ENCODE peak calls at places on chromosomes 16 and 17, in six cellular contexts. K is A549, E is upper lobe of left lung, T is GM12878, V is K562, S is HepG2. B is an unnamed sample.

GRCh38 chr16:11329080-11329491 is 16.2 kb upstream of the RMI2 start:
- ATAC-seq in K (peak; percentile 48), E (no peak), T (peak; percentile 45), V (no peak), S (no peak), B (no peak)

GRCh38 chr17:8837438-8838075 is 29.9 kb downstream of the PIK3R6 start:
- ATAC-seq in K (no peak), E (no peak), T (no peak), V (no peak), S (peak; percentile 41), B (no peak)

GRCh38 chr16:72829846-72830620 is 217.9 kb downstream of the ZFHX3 start:
- ATAC-seq in K (no peak), E (no peak), T (no peak), V (no peak), S (no peak), B (no peak)

GRCh38 chr16:14373406-14373805 is 256.7 kb downstream of the PARN start:
- ATAC-seq in K (no peak), E (no peak), T (no peak), V (no peak), S (no peak), B (no peak)

GRCh38 chr16:90047714-90048346 is 28.6 kb upstream of the DBNDD1 start:
- ATAC-seq in K (peak; percentile 22), E (no peak), T (no peak), V (peak; percentile 74), S (no peak), B (peak; percentile 15)

GRCh38 chr17:562174-562573 is 152.5 kb downstream of the VPS53 start:
- ATAC-seq in K (no peak), E (no peak), T (no peak), V (no peak), S (no peak), B (no peak)

GRCh38 chr17:81428121-81428515 is 32.9 kb downstream of the BAHCC1 start:
- ATAC-seq in K (peak; percentile 3), E (no peak), T (peak; percentile 47), V (no peak), S (no peak), B (no peak)

GRCh38 chr17:82889496-82890338 is 49.9 kb upstream of the ZNF750 start:
- ATAC-seq in K (no peak), E (peak; percentile 80), T (no peak), V (no peak), S (peak; percentile 70), B (no peak)

GRCh38 chr17:17897442-17897841 is 60.7 kb upstream of the SREBF1 start:
- ATAC-seq in K (no peak), E (no peak), T (peak; percentile 78), V (no peak), S (no peak), B (no peak)

DNA sequence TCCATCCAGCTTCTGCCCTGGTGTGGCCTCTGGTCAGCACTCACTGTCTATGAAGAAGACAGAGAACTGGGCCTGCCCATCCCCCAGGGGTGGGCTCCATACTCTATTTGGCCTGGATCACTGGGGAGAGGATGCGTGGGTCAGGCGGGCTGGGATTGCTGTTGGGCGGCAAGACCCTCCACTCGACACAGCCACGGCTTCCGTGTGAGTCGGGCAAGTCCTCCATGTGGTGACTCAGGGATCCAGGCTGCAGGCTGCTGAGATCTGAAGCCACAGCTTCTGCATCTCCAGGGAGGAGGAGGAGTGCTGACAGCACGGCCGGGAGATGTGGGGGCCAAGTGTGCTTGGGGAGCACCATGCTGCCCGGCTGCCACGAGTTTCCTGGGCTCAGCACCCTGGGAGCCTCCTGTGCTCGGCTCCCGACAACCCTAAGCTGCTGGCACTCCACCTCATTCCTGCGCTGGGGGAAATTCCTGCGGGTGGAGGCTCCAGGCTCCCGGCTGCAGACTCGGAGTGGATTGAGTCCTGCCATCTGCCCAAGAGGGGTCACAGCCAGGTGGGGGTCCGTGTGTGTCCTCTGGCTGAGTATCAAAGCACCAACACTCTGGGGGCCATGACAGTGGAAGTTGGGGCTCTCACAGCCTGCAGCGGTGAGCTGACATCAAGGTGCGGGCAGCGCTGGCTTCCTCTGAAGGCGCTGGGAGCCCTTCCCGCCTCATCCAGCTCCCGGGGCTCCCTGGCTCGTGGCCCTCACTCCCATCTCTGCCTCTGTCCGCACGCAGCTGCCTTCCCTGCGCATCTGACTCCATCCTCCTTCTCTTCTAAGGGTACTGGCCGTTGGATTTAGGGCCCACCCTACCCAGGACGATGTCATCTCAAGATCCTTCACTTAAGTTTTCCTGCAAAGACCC is 24.4 kb upstream of the CBFA2T3 start:
- ATAC-seq in K (no peak), E (no peak), T (no peak), V (no peak), S (no peak), B (no peak)
- H3K9me3 ChIP-seq in K (peaks cover 42% of the 10 kb centered on the region), E (peaks cover 21% of the 10 kb centered on the region), T (peaks cover 16% of the 10 kb centered on the region), V (peaks cover 25% of the 10 kb centered on the region), S (peaks cover 18% of the 10 kb centered on the region), B (peaks cover 49% of the 10 kb centered on the region)

GRCh38 chr17:7357381-7357780 is 2.4 kb downstream of the TMEM95 start:
- ATAC-seq in K (no peak), E (no peak), T (no peak), V (no peak), S (no peak), B (no peak)

GRCh38 chr17:7354262-7354781 is 634 bp upstream of the TMEM95 start:
- ATAC-seq in K (no peak), E (no peak), T (no peak), V (no peak), S (no peak), B (no peak)

GRCh38 chr17:7355053-7355452 is at the start of gene TMEM95:
- ATAC-seq in K (no peak), E (no peak), T (no peak), V (no peak), S (no peak), B (no peak)

GRCh38 chr17:7356072-7356549 is 1.2 kb downstream of the TMEM95 start:
- ATAC-seq in K (peak; percentile 52), E (peak; percentile 85), T (peak; percentile 69), V (peak; percentile 77), S (peak; percentile 51), B (peak; percentile 26)

DNA sequence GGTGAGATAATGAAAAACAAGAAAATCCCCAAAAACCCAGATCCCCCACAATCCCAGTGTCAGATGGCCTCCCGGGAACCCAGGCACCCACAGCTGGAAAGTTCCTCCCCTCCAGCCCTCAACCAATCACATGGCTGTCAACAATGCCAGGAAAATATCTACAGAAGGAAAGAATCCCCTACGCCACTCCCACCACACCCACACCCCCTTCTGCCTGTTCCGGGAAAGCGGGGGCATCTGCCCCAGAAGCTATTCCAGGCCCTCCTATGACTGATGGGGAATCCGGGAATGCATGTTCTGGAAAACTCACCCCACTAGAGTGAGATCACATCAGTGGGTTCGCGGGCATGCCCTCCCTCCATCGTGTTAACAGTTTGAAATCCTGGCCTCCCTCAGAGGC is 1.8 kb downstream of the TMEM95 start:
- ATAC-seq in K (no peak), E (no peak), T (no peak), V (no peak), S (no peak), B (no peak)
- TF ChIP-seq EP300 in K (no peak), E (no peak), T (no peak), V (no peak), S (no peak), B (no peak)

GRCh38 chr16:35450648-35451047 is 1991.2 kb downstream of the TP53TG3F start:
- ATAC-seq in K (no peak), E (no peak), T (no peak), V (no peak), S (no peak), B (no peak)

GRCh38 chr16:35447010-35447558 is 1987.7 kb downstream of the TP53TG3F start:
- ATAC-seq in K (no peak), E (no peak), T (no peak), V (no peak), S (no peak), B (no peak)

GRCh38 chr16:35449663-35450062 is 1990.3 kb downstream of the TP53TG3F start:
- ATAC-seq in K (no peak), E (no peak), T (no peak), V (no peak), S (no peak), B (no peak)

DNA sequence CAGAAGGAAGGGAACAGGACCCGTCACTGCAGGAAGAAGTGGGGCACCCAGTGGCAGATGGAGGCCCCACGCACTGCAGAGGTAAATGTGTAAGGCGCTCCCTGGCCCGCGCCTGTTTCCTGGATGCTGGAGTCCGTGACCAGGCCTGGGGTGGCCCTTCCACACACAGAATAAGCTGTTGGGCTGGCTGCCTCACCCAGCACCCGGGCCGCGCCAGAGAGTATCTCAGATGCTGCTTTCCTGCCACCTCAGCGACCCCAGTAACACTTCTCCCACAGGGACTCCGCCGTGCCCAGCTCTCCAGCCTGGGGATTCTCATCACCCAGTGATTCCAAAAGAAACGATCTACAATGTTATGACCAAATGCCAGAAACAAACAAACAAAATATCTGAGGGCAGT is 1993.1 kb downstream of the TP53TG3F start:
- ATAC-seq in K (no peak), E (no peak), T (no peak), V (no peak), S (no peak), B (no peak)
- H3K9me3 ChIP-seq in K (peaks cover 7% of the 10 kb centered on the region), E (no peaks in the 10 kb centered on the region), T (peaks cover 2% of the 10 kb centered on the region), V (peaks cover 2% of the 10 kb centered on the region), S (peaks cover 100% of the 10 kb centered on the region), B (peaks cover 42% of the 10 kb centered on the region)

GRCh38 chr16:31117384-31118222 is at the start of gene KAT8:
- ATAC-seq in K (peak; percentile 97), E (peak; percentile 98), T (peak; percentile 96), V (peak; percentile 95), S (peak; percentile 93), B (peak; percentile 95)
- TF ChIP-seq EP300 in K (no peak), E (peak; percentile 71), T (no peak), V (peak; percentile 50), S (no peak), B (no peak)